ENCODE peak calls at places on chromosome 4, in four cellular contexts. C is T-helper 1 cell, H is hypothalamus, K is PC-3. F is an unnamed sample.

GRCh38 chr4:2222838-2223237 is 19.1 kb downstream of the HAUS3 start:
- DNase-seq in H (no peak), K (peak), C (no peak), F (no peak)

GRCh38 chr4:41390661-41391060 is 133.9 kb downstream of the UCHL1 start:
- DNase-seq in K (no peak), C (no peak), H (no peak), F (no peak)

GRCh38 chr4:99410075-99410474 is 25.1 kb downstream of the ADH7 start:
- DNase-seq in H (no peak), C (no peak), K (no peak), F (no peak)

GRCh38 chr4:85370400-85371032 is 104.4 kb upstream of the ARHGAP24 start:
- DNase-seq in C (no peak), H (no peak), K (peak), F (no peak)

GRCh38 chr4:53321151-53321987 is 44.5 kb downstream of the SCFD2 start:
- DNase-seq in K (peak), H (no peak), C (no peak), F (no peak)

GRCh38 chr4:20251796-20252655 is at the start of gene SLIT2:
- DNase-seq in K (peak), C (peak), H (peak), F (peak)

GRCh38 chr4:25330905-25331816 is 18.6 kb downstream of the ZCCHC4 start:
- DNase-seq in H (no peak), C (no peak), K (no peak), F (no peak)

GRCh38 chr4:183424109-183424751 is 20.2 kb upstream of the CDKN2AIP start:
- DNase-seq in C (no peak), K (peak), H (no peak), F (no peak)

GRCh38 chr4:24664956-24665355 is 80.6 kb upstream of the DHX15 start:
- DNase-seq in C (no peak), H (peak), K (no peak), F (no peak)

GRCh38 chr4:48420172-48420571 is 63.0 kb upstream of the SLC10A4 start:
- DNase-seq in C (no peak), H (no peak), K (no peak), F (no peak)

GRCh38 chr4:146478009-146478408 is 43.7 kb downstream of the SLC10A7 start:
- DNase-seq in C (no peak), H (no peak), K (no peak), F (no peak)

GRCh38 chr4:127479031-127479622 is 153.6 kb upstream of the INTU start:
- DNase-seq in C (no peak), K (peak), H (no peak), F (no peak)

GRCh38 chr4:98283219-98284199 is 22.3 kb downstream of the RAP1GDS1 start:
- DNase-seq in K (peak), H (no peak), C (no peak), F (no peak)

GRCh38 chr4:186657766-186658165 is 65.9 kb downstream of the FAT1 start:
- DNase-seq in K (peak), H (peak), C (no peak), F (no peak)

GRCh38 chr4:147088141-147088540 is 142.5 kb upstream of the TTC29 start:
- DNase-seq in C (no peak), H (no peak), K (no peak), F (no peak)

F was measured in mesothelial cell of epicardium.